ENCODE peak calls at places on chromosomes 2 and 18, in four cellular contexts. P is AG04449, S is NAMALWA, J is retinal pigment epithelial cell. D is an unnamed sample.

GRCh38 chr2:216691210-216691741 is 4.1 kb downstream of the IGFBP5 start:
- DNase-seq in J (peak), S (peak), P (no peak), D (no peak)

GRCh38 chr2:67694464-67694863 is 297.3 kb downstream of the ETAA1 start:
- DNase-seq in P (no peak), S (no peak), J (no peak), D (no peak)

GRCh38 chr18:74692367-74693013 is 94.8 kb downstream of the ZNF407 start:
- DNase-seq in J (no peak), P (no peak), S (no peak), D (no peak)

GRCh38 chr2:114170070-114170469 is 272.4 kb upstream of the DPP10 start:
- DNase-seq in S (no peak), J (no peak), P (no peak), D (no peak)

GRCh38 chr2:66854304-66854703 is 419.4 kb downstream of the MEIS1 start:
- DNase-seq in P (no peak), S (no peak), J (no peak), D (no peak)

GRCh38 chr2:69957970-69958369 is 3.5 kb downstream of the ASPRV1 start:
- DNase-seq in P (no peak), J (no peak), S (peak), D (no peak)

GRCh38 chr2:140338827-140339226 is 1558.6 kb upstream of the NXPH2 start:
- DNase-seq in P (no peak), S (no peak), J (no peak), D (no peak)

GRCh38 chr2:3595409-3595808 is 497 bp downstream of the COLEC11 start:
- DNase-seq in P (no peak), J (no peak), S (no peak), D (no peak)

GRCh38 chr2:215773728-215774127 is 239.6 kb downstream of the MREG start:
- DNase-seq in S (no peak), P (peak), J (no peak), D (peak)

GRCh38 chr2:217797661-217798069 is 205.1 kb downstream of the TNS1 start:
- DNase-seq in P (no peak), S (no peak), J (no peak), D (no peak)

GRCh38 chr2:123502926-123503325 is 522.2 kb upstream of the CNTNAP5 start:
- DNase-seq in S (no peak), J (no peak), P (no peak), D (no peak)

GRCh38 chr18:45324489-45325111 is 290.7 kb upstream of the SLC14A2 start:
- DNase-seq in P (no peak), J (peak), S (no peak), D (no peak)

GRCh38 chr18:50475538-50476193 is 84.2 kb upstream of the MAPK4 start:
- DNase-seq in S (no peak), J (no peak), P (no peak), D (no peak)

GRCh38 chr2:240813231-240813921 is 6.6 kb downstream of the KIF1A start:
- DNase-seq in S (no peak), J (no peak), P (no peak), D (no peak)